ENCODE peak calls at places on chromosomes 1 and 21, in eight cellular contexts. J is AG10803, E is vagina, M is HFF-Myc, U is left ventricle myocardium inferior, P is fibroblast of mammary gland, C is transverse colon, A is nephron progenitor cell. X is an unnamed sample.

GRCh38 chr1:221761354-221762002 is 19.6 kb upstream of the DUSP10 start:
- DNase-seq in J (no peak), E (no peak), U (no peak), P (no peak), C (no peak), A (no peak), M (no peak), X (no peak)

GRCh38 chr21:36005018-36005417 is 55.3 kb downstream of the SETD4 start:
- DNase-seq in M (no peak), E (no peak), P (peak; percentile 90), J (peak; percentile 68), C (peak; percentile 51), A (no peak), U (no peak), X (no peak)

GRCh38 chr1:30743584-30744059 is 14.0 kb downstream of the LAPTM5 start:
- DNase-seq in J (no peak), C (no peak), U (no peak), P (no peak), M (peak; percentile 42), E (no peak), A (no peak), X (no peak)

GRCh38 chr1:51203874-51204245 is 32.2 kb upstream of the RNF11 start:
- DNase-seq in P (no peak), J (no peak), U (no peak), C (no peak), M (no peak), A (no peak), E (no peak), X (no peak)

GRCh38 chr1:22794691-22795090 is 84.1 kb downstream of the EPHB2 start:
- DNase-seq in J (peak; percentile 43), E (no peak), M (no peak), P (no peak), A (no peak), C (peak; percentile 69), U (peak; percentile 38), X (no peak)

GRCh38 chr1:234619794-234620247 is 9.8 kb upstream of the IRF2BP2 start:
- DNase-seq in A (no peak), U (no peak), E (no peak), C (no peak), J (no peak), M (no peak), P (no peak), X (no peak)

GRCh38 chr1:23837905-23838304 is 12.7 kb upstream of the HMGCL start:
- DNase-seq in A (peak; percentile 5), C (peak; percentile 10), J (no peak), E (no peak), M (no peak), U (no peak), P (no peak), X (no peak)

GRCh38 chr21:31872452-31873274 is at the start of gene HUNK:
- DNase-seq in J (peak; percentile 56), P (peak; percentile 17), E (no peak), U (no peak), A (peak; percentile 84), C (peak; percentile 58), M (no peak), X (peak; percentile 80)

GRCh38 chr1:159916240-159917051 is 8.9 kb downstream of the TAGLN2 start:
- DNase-seq in M (no peak), A (no peak), J (peak; percentile 72), C (no peak), U (no peak), P (peak; percentile 56), E (no peak), X (no peak)

GRCh38 chr1:51973587-51974474 is 16.7 kb downstream of the RAB3B start:
- DNase-seq in J (no peak), M (no peak), E (no peak), A (no peak), C (no peak), U (no peak), P (peak; percentile 49), X (no peak)

GRCh38 chr1:41573803-41574713 is 89.6 kb upstream of the EDN2 start:
- DNase-seq in M (peak; percentile 59), E (no peak), P (peak; percentile 82), A (peak; percentile 82), U (peak; percentile 75), J (peak; percentile 80), C (peak; percentile 79), X (peak; percentile 58)

GRCh38 chr1:206814716-206815341 is 42.5 kb upstream of the IL10 start:
- DNase-seq in U (peak; percentile 28), E (no peak), A (no peak), J (peak; percentile 75), M (peak; percentile 78), P (peak; percentile 90), C (no peak), X (no peak)

GRCh38 chr1:93692983-93693591 is 11.4 kb upstream of the BCAR3 start:
- DNase-seq in U (no peak), P (peak; percentile 90), A (no peak), C (no peak), M (no peak), J (peak; percentile 84), E (no peak), X (no peak)

GRCh38 chr1:36829066-36829465 is 205.2 kb downstream of the GRIK3 start:
- DNase-seq in U (no peak), A (no peak), C (no peak), P (peak; percentile 17), E (no peak), M (no peak), J (peak; percentile 3), X (no peak)

GRCh38 chr1:164588388-164589341 is 29.7 kb downstream of the PBX1 start:
- DNase-seq in M (peak; percentile 57), P (peak; percentile 70), A (peak; percentile 57), C (peak; percentile 59), J (peak; percentile 78), E (no peak), U (peak; percentile 81), X (peak; percentile 37)

GRCh38 chr21:23977971-23978370 is 1629.3 kb downstream of the MRPL39 start:
- DNase-seq in C (no peak), U (no peak), P (no peak), A (no peak), E (no peak), M (no peak), J (no peak), X (no peak)

GRCh38 chr1:26274801-26275425 is 5.0 kb upstream of the SH3BGRL3 start:
- DNase-seq in C (peak; percentile 19), U (no peak), A (no peak), M (no peak), E (no peak), J (no peak), P (peak; percentile 77), X (no peak)

GRCh38 chr21:37220433-37220980 is 46.6 kb downstream of the VPS26C start:
- DNase-seq in E (no peak), C (peak; percentile 23), M (no peak), P (peak; percentile 60), J (peak; percentile 47), A (no peak), U (no peak), X (no peak)
- TF ChIP-seq CTCF in E (peak; percentile 24), C (no peak), M (no peak), P (peak; percentile 30), J (peak; percentile 35), A (no peak), U (peak; percentile 18), X (no peak)

GRCh38 chr1:229716064-229716463 is 90.0 kb downstream of the URB2 start:
- DNase-seq in P (no peak), E (no peak), M (no peak), C (no peak), A (peak; percentile 11), J (no peak), U (no peak), X (no peak)

GRCh38 chr1:229714306-229714705 is 88.3 kb downstream of the URB2 start:
- DNase-seq in J (no peak), U (no peak), M (no peak), C (no peak), E (no peak), P (no peak), A (no peak), X (no peak)

GRCh38 chr1:229714964-229715603 is 89.0 kb downstream of the URB2 start:
- DNase-seq in U (no peak), P (peak; percentile 31), C (peak; percentile 48), M (no peak), A (peak; percentile 14), E (no peak), J (peak; percentile 22), X (no peak)

GRCh38 chr1:229709620-229710019 is 83.6 kb downstream of the URB2 start:
- DNase-seq in P (peak; percentile 45), J (no peak), C (no peak), M (no peak), A (no peak), U (no peak), E (no peak), X (no peak)

DNA sequence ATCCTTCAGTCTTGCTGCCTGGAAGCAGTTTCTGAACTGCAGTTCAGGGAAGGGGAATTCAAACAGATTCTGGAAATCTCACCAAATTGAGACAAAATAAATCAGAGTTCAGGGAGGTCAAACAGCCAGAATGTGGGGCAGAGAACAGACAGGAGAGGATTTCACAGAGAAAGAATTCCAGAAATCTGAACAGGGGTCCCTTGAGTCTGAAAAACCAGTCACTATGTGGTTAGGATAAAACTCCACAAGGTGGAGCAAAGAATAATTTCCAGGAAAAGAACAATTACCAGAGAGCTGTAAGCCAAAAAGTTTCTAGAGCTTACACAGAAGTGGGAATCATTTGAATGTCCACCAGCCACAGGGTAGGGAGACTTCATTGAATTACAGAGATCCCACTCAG is 84.7 kb downstream of the URB2 start:
- DNase-seq in C (no peak), J (peak; percentile 18), P (peak; percentile 36), A (no peak), E (no peak), M (no peak), U (no peak), X (no peak)
- TF ChIP-seq CTCF in C (no peak), J (no peak), P (peak; percentile 16), A (no peak), E (no peak), M (no peak), U (no peak), X (peak; percentile 17)

GRCh38 chr1:18486195-18486594 is 5.5 kb downstream of the KLHDC7A start:
- DNase-seq in M (no peak), E (no peak), U (no peak), J (no peak), C (no peak), A (no peak), P (no peak), X (no peak)
- TF ChIP-seq CTCF in M (no peak), E (no peak), U (no peak), J (no peak), C (no peak), A (peak; percentile 33), P (no peak), X (peak; percentile 49)

DNA sequence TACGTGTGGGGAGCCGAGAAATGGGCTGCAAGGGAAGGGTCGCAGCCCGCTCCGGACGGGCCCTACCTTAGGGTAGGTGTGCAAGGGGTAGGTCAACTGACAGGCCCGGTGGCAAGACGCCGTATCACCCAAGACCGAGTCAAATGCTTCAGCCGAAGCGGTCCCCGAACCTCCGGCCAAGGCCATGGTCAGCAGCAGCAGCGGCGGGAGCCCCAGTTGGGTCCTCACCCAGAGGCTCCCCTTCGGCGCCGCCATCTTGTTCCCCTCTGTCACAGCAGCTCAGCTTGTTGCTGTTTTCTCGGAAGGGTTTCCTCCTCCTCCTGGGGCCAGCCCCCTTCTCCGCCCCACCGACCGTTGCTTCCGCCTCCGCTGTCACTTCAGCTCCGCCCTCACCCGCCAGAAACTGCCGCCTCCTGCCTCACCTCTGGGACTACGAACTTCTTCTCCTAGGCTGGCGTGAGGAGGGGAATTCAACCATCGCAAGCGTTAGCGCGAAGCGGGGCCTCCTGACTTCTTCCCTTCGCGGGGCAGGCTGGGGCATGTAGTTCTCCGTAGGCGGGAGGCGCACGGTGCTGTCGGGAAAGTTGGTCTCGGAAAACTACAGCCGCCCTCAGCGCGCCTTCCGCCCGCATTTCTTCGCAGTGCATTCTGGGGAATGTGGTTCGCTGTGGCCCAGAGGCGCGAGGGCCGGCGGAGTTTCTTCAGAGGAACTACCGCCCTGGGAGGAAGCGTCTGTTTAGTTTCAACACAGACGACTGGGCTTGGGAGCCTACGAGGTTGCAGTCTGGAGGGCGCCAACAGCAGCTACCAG is at the start of the genes TCEANC2 and TMEM59:
- DNase-seq in U (peak; percentile 97), J (peak; percentile 99), A (peak; percentile 96), P (peak; percentile 98), E (peak; percentile 99), M (peak; percentile 96), C (peak; percentile 98), X (peak; percentile 90)
- TF ChIP-seq CTCF in U (no peak), J (no peak), A (no peak), P (no peak), E (no peak), M (no peak), C (no peak), X (no peak)

X was measured in progenitor cell of endocrine pancreas.